ENCODE peak calls at places on chromosome 5, in nine cellular contexts. U, R, T, E, A, G, W, Z and K are unnamed samples.

GRCh38 chr5:132822650-132823480 is 7.6 kb downstream of the SHROOM1 start:
- DNase-seq in U (no peak), R (peak), T (peak), E (no peak), A (no peak), G (no peak), W (no peak), Z (no peak), K (peak)

GRCh38 chr5:124546643-124547042 is 199.8 kb downstream of the ZNF608 start:
- DNase-seq in U (no peak), R (no peak), T (peak), E (no peak), A (peak), G (no peak), W (no peak), Z (no peak), K (no peak)

GRCh38 chr5:112083623-112084022 is 326.6 kb upstream of the NREP start:
- DNase-seq in U (no peak), R (no peak), T (no peak), E (no peak), A (no peak), G (no peak), W (no peak), Z (no peak), K (no peak)

GRCh38 chr5:6535594-6535993 is 86.9 kb downstream of the UBE2QL1 start:
- DNase-seq in U (no peak), R (no peak), T (no peak), E (no peak), A (no peak), G (no peak), W (no peak), Z (no peak), K (no peak)

GRCh38 chr5:156913355-156913718 is 49.7 kb downstream of the TIMD4 start:
- DNase-seq in U (no peak), R (no peak), T (no peak), E (no peak), A (no peak), G (no peak), W (no peak), Z (no peak), K (no peak)

GRCh38 chr5:30849801-30850370 is 343.6 kb upstream of the CDH6 start:
- DNase-seq in U (no peak), R (no peak), T (peak), E (no peak), A (peak), G (no peak), W (no peak), Z (no peak), K (no peak)

GRCh38 chr5:948472-949274 is 56.0 kb downstream of the TRIP13 start:
- DNase-seq in U (no peak), R (no peak), T (no peak), E (no peak), A (no peak), G (no peak), W (no peak), Z (no peak), K (no peak)

GRCh38 chr5:132385321-132386105 is 16.0 kb downstream of the SLC22A5 start:
- DNase-seq in U (peak), R (peak), T (peak), E (peak), A (peak), G (peak), W (no peak), Z (peak), K (peak)

GRCh38 chr5:36876965-36877666 is 547 bp downstream of the NIPBL start:
- DNase-seq in U (peak), R (peak), T (peak), E (no peak), A (peak), G (peak), W (peak), Z (peak), K (peak)

GRCh38 chr5:82183828-82184227 is 94.3 kb downstream of the RPS23 start:
- DNase-seq in U (no peak), R (no peak), T (peak), E (no peak), A (no peak), G (no peak), W (no peak), Z (no peak), K (no peak)

GRCh38 chr5:15290953-15291352 is 209.0 kb upstream of the FBXL7 start:
- DNase-seq in U (no peak), R (no peak), T (no peak), E (no peak), A (no peak), G (no peak), W (no peak), Z (no peak), K (no peak)

GRCh38 chr5:8457187-8458037 is 588.5 kb downstream of the MTRR start:
- DNase-seq in U (peak), R (peak), T (peak), E (peak), A (no peak), G (peak), W (peak), Z (peak), K (peak)

GRCh38 chr5:56676091-56676768 is 139.1 kb upstream of the MAP3K1 start:
- DNase-seq in U (no peak), R (no peak), T (no peak), E (no peak), A (no peak), G (no peak), W (no peak), Z (no peak), K (peak)

GRCh38 chr5:77990020-77990419 is 213.9 kb upstream of the TBCA start:
- DNase-seq in U (peak), R (no peak), T (no peak), E (no peak), A (no peak), G (no peak), W (no peak), Z (no peak), K (no peak)

GRCh38 chr5:143115381-143115780 is 288.1 kb downstream of the NR3C1 start:
- DNase-seq in U (no peak), R (no peak), T (no peak), E (no peak), A (no peak), G (no peak), W (no peak), Z (no peak), K (no peak)

GRCh38 chr5:141945511-141946024 is 12.4 kb downstream of the PCDH12 start:
- DNase-seq in U (no peak), R (no peak), T (no peak), E (no peak), A (no peak), G (no peak), W (no peak), Z (no peak), K (no peak)

GRCh38 chr5:138605254-138605972 is 30.2 kb upstream of the HSPA9 start:
- DNase-seq in U (no peak), R (no peak), T (no peak), E (no peak), A (no peak), G (no peak), W (no peak), Z (no peak), K (no peak)

GRCh38 chr5:34621280-34622045 is 34.7 kb upstream of the RAI14 start:
- DNase-seq in U (no peak), R (no peak), T (peak), E (no peak), A (no peak), G (no peak), W (no peak), Z (no peak), K (no peak)